ENCODE peak calls at places on chromosomes 6 and 20, in seven cellular contexts. T, S, Y, J, I, X and K are unnamed samples.

GRCh38 chr6:142444800-142445405 is 143.1 kb downstream of the ADGRG6 start:
- DNase-seq in I (no peak), S (no peak), J (peak), Y (no peak), T (no peak), X (no peak), K (no peak)

GRCh38 chr6:42142118-42142835 is at the start of gene C6orf132:
- DNase-seq in Y (no peak), T (peak), J (no peak), I (no peak), S (peak), X (no peak), K (no peak)

GRCh38 chr20:38126146-38126912 is 38.7 kb downstream of the TGM2 start:
- DNase-seq in S (no peak), J (no peak), T (no peak), X (peak), Y (no peak), I (no peak), K (no peak)

GRCh38 chr6:866316-866715 is 173.4 kb upstream of the EXOC2 start:
- DNase-seq in Y (no peak), J (no peak), T (no peak), S (no peak), X (no peak), I (no peak), K (no peak)

GRCh38 chr6:3290501-3291211 is 31.9 kb downstream of the PSMG4 start:
- DNase-seq in I (peak), T (no peak), X (no peak), J (no peak), Y (no peak), S (no peak), K (no peak)

GRCh38 chr20:1897486-1897885 is 2.3 kb downstream of the SIRPA start:
- DNase-seq in T (no peak), I (no peak), Y (no peak), J (peak), S (peak), X (peak), K (no peak)

GRCh38 chr6:129859524-129859923 is 1.6 kb downstream of the TMEM244 start:
- DNase-seq in Y (peak), I (no peak), T (peak), X (no peak), J (peak), S (no peak), K (no peak)

GRCh38 chr6:7267521-7268091 is 45.4 kb downstream of the SSR1 start:
- DNase-seq in S (peak), T (peak), J (peak), Y (peak), X (peak), I (peak), K (peak)

GRCh38 chr6:166852484-166852975 is 103.8 kb downstream of the RNASET2 start:
- DNase-seq in J (no peak), I (no peak), T (no peak), X (no peak), S (no peak), Y (no peak), K (no peak)

GRCh38 chr6:11921017-11921438 is 91.1 kb upstream of the HIVEP1 start:
- DNase-seq in Y (peak), S (peak), T (peak), J (peak), I (no peak), X (peak), K (peak)

GRCh38 chr6:147434508-147434907 is 74.0 kb upstream of the SAMD5 start:
- DNase-seq in X (no peak), I (no peak), J (peak), Y (peak), S (peak), T (no peak), K (peak)

GRCh38 chr20:23303325-23304102 is 47.1 kb upstream of the NXT1 start:
- DNase-seq in J (no peak), T (no peak), X (peak), S (no peak), Y (no peak), I (no peak), K (no peak)

GRCh38 chr6:28943223-28943556 is 19.4 kb upstream of the TRIM27 start:
- DNase-seq in J (no peak), X (no peak), Y (no peak), S (no peak), I (no peak), T (no peak), K (no peak)

GRCh38 chr20:4697874-4698221 is 23.9 kb upstream of the PRND start:
- DNase-seq in S (no peak), I (no peak), X (no peak), J (no peak), T (no peak), Y (no peak), K (no peak)

GRCh38 chr6:154848580-154848979 is 115.4 kb downstream of the SCAF8 start:
- DNase-seq in T (peak), I (no peak), Y (peak), X (no peak), S (no peak), J (no peak), K (no peak)

GRCh38 chr6:281469-282103 is 10.7 kb upstream of the DUSP22 start:
- DNase-seq in S (no peak), X (no peak), T (no peak), Y (no peak), J (no peak), I (no peak), K (no peak)

GRCh38 chr20:44295995-44296394 is 15.0 kb downstream of the FITM2 start:
- DNase-seq in Y (no peak), J (no peak), I (no peak), T (no peak), S (no peak), X (no peak), K (no peak)

GRCh38 chr20:10683537-10683936 is 9.7 kb upstream of the JAG1 start:
- DNase-seq in I (no peak), J (no peak), S (no peak), Y (no peak), X (no peak), T (no peak), K (no peak)

GRCh38 chr20:33686008-33686983 is at the start of gene E2F1:
- DNase-seq in Y (peak), J (peak), T (peak), S (peak), I (peak), X (peak), K (peak)

GRCh38 chr6:118618676-118619377 is 32.6 kb downstream of the CEP85L start:
- DNase-seq in S (peak), Y (peak), T (peak), I (peak), X (peak), J (peak), K (no peak)

GRCh38 chr6:160774399-160774798 is 72.4 kb downstream of the PLG start:
- DNase-seq in I (no peak), J (no peak), X (no peak), Y (no peak), T (no peak), S (no peak), K (no peak)
- H3K4me3 ChIP-seq in I (no peak), J (no peak), X (no peak), Y (no peak), T (no peak), S (no peak), K (no peak)

GRCh38 chr6:85923013-85923430 is 280.3 kb upstream of the SYNCRIP start:
- DNase-seq in I (no peak), J (peak), S (peak), Y (peak), X (no peak), T (peak), K (peak)
- TF ChIP-seq CTCF in I (peak), J (peak), S (peak), Y (peak), X (peak), T (peak), K (peak)

DNA sequence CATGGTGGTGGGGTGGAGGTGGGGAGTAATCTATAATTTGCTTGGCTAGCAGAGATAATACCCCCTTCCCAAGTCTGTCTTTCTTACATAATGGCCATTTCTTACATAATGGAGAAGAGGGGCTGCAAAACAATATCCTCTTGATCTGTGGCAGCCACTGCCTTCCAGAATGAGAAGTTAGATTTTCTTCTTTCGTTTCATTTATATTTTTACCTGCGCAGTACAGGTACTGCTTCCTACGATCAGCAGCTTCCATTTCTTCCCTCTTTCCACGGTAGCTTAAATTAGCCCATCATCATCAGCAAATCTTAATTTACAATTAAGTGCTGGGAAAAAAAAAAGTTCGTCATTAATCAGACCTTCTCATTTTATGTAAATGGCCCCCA is 30.2 kb downstream of the GNAS start:
- DNase-seq in T (no peak), X (no peak), I (no peak), Y (no peak), J (no peak), S (no peak), K (no peak)
- H3K4me3 ChIP-seq in T (no peak), X (no peak), I (no peak), Y (no peak), J (no peak), S (no peak), K (no peak)

GRCh38 chr20:19793716-19794115 is 35.7 kb downstream of the RIN2 start:
- DNase-seq in I (no peak), S (no peak), Y (peak), J (no peak), X (no peak), T (no peak), K (no peak)

GRCh38 chr20:19794941-19795340 is 36.9 kb downstream of the RIN2 start:
- DNase-seq in I (no peak), J (no peak), Y (no peak), S (no peak), T (no peak), X (no peak), K (no peak)

GRCh38 chr20:19802492-19803158 is 44.6 kb downstream of the RIN2 start:
- DNase-seq in Y (peak), X (no peak), I (no peak), T (peak), S (peak), J (no peak), K (no peak)

GRCh38 chr20:19802099-19802491 is 44.0 kb downstream of the RIN2 start:
- DNase-seq in I (no peak), S (no peak), X (no peak), T (no peak), J (no peak), Y (no peak), K (no peak)

DNA sequence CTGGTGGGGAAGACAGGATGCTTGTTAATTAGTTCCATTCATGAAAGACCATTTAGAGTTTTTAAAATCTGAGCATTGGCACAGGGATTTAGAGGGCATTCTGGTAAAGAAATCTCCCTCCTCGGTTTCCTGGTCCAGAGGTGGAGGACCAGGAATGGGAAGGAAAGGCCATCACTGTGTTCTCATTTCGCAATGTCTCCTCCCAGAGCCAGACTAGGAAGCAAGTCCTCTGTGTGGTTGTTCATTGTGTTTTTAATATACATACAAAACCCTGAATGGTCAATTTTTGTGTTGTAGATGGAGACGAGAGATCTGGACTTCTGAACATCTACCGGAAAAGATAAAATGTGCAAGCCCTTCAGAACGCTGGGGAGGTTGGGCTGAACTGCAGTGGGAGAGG is 41.3 kb downstream of the RIN2 start:
- DNase-seq in T (no peak), J (no peak), X (no peak), S (no peak), Y (no peak), I (no peak), K (no peak)
- TF ChIP-seq CTCF in T (no peak), J (no peak), X (no peak), S (no peak), Y (no peak), I (no peak), K (no peak)

GRCh38 chr20:59175861-59176260 is 12.2 kb downstream of the ZNF831 start:
- DNase-seq in I (no peak), S (no peak), J (no peak), X (no peak), T (no peak), Y (no peak), K (no peak)
- H3K4me3 ChIP-seq in I (no peak), S (no peak), J (no peak), X (no peak), T (no peak), Y (no peak), K (no peak)

GRCh38 chr6:35042451-35042850 is 98.7 kb downstream of the TCP11 start:
- DNase-seq in I (no peak), J (no peak), S (no peak), T (no peak), Y (no peak), X (peak), K (no peak)

GRCh38 chr6:35038076-35038475 is 103.1 kb downstream of the TCP11 start:
- DNase-seq in S (peak), J (no peak), Y (no peak), T (no peak), I (no peak), X (no peak), K (no peak)

GRCh38 chr6:35041086-35041855 is 99.9 kb downstream of the TCP11 start:
- DNase-seq in T (no peak), I (no peak), J (no peak), X (peak), Y (no peak), S (no peak), K (no peak)

GRCh38 chr6:35042041-35042440 is 99.1 kb downstream of the TCP11 start:
- DNase-seq in I (no peak), T (no peak), Y (no peak), S (no peak), X (peak), J (no peak), K (no peak)

GRCh38 chr6:35040398-35040797 is 100.7 kb downstream of the TCP11 start:
- DNase-seq in J (no peak), T (no peak), X (no peak), Y (no peak), S (no peak), I (no peak), K (no peak)
- TF ChIP-seq CTCF in J (no peak), T (no peak), X (no peak), Y (no peak), S (no peak), I (no peak), K (no peak)

GRCh38 chr6:5731435-5731834 is 275.3 kb downstream of the NRN1 start:
- DNase-seq in Y (no peak), S (no peak), T (no peak), J (no peak), I (no peak), X (no peak), K (no peak)
- H3K4me3 ChIP-seq in Y (no peak), S (no peak), T (no peak), J (no peak), I (no peak), X (no peak), K (no peak)

DNA sequence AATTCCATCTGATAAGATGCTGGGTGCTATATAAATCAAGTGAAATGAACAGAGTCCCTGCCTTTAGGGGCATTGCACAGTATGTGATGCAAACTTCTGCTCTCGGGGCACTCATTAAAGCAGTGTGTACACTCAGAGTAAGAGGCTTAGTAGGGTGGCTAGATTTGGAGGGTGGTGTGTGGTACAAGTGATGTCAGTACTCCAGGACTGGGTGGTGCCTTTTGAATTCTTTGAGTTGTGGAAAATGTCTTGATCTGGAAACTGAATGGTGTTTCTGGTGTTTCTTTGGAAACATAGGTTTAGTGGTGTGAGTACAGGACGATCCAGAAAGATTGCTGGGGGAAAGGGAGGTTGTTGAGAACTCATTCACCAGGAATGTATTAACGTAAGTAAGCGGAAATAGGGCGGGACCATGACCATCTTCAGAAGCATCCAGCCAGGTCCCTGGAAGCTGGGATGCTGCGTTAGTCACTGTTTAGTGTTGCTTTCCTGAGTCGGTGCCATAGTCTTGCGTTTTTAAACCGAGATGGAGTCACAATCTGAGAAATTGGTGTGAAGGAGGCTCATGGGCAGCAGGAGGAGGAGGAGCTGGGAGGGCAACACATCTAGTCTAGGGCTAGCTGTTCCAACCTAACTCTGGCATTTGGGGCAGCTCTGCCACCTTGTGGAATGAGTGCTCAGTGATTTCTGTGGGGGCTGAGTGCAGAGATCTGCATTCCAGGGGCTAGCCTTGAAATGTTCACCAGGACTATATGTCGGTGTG is 70.3 kb downstream of the SCAND1 start:
- DNase-seq in S (peak), T (peak), Y (peak), I (peak), X (peak), J (peak), K (peak)
- TF ChIP-seq CTCF in S (peak), T (peak), Y (peak), I (peak), X (peak), J (peak), K (peak)

GRCh38 chr6:56807335-56807991 is 147.4 kb upstream of the BEND6 start:
- DNase-seq in Y (no peak), I (no peak), T (no peak), J (peak), X (no peak), S (no peak), K (no peak)

GRCh38 chr6:56804996-56805395 is 149.9 kb upstream of the BEND6 start:
- DNase-seq in I (no peak), J (peak), Y (peak), X (no peak), T (peak), S (peak), K (no peak)

GRCh38 chr6:56807992-56808342 is 146.9 kb upstream of the BEND6 start:
- DNase-seq in I (no peak), X (no peak), T (no peak), S (peak), J (peak), Y (no peak), K (no peak)

GRCh38 chr6:56806368-56806767 is 148.5 kb upstream of the BEND6 start:
- DNase-seq in T (no peak), I (no peak), S (no peak), X (no peak), Y (no peak), J (no peak), K (no peak)

DNA sequence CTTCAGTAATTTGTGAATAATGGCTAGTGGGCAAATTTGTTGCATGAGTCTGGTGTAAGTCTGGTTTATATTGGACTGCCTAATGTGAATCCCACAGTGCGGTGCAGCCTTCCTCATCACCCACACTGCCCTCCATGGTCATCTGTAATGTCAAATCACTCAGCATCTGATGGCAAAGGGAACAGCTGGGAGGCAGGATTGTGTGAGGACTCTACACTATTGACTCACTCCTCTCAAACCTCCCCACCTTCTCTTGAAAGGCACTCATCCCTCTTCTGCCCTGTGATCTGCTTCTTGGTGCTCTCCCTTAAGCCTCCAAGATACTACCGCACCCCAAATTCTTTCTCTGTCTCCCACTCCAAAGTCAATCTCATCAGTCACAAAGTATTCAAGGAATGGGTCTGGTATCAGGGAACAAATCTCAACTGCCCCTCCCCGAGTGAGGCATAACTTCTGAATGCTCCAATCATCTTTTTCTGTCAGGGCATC is 146.0 kb upstream of the BEND6 start:
- DNase-seq in I (no peak), J (peak), S (peak), Y (peak), T (peak), X (no peak), K (peak)
- H3K4me3 ChIP-seq in I (no peak), J (no peak), S (no peak), Y (no peak), T (no peak), X (no peak), K (no peak)

GRCh38 chr20:50169329-50169823 is 15.9 kb upstream of the PEDS1 start:
- DNase-seq in T (peak), J (peak), S (peak), Y (no peak), X (peak), I (peak), K (no peak)

GRCh38 chr20:50165687-50166554 is 12.4 kb upstream of the PEDS1 start:
- DNase-seq in T (peak), X (peak), S (peak), Y (peak), I (peak), J (peak), K (peak)

GRCh38 chr20:50163570-50164317 is 10.2 kb upstream of the PEDS1 start:
- DNase-seq in J (peak), X (peak), Y (peak), I (no peak), T (peak), S (peak), K (no peak)
- TF ChIP-seq CTCF in J (no peak), X (no peak), Y (no peak), I (no peak), T (no peak), S (no peak), K (no peak)